ENCODE peak calls at places on chromosomes 12 and 14, in six cellular contexts. O is midbrain, M is fibroblast of the conjunctiva, P is foreskin melanocyte, D is osteoblast, A is skeletal muscle cell. U is an unnamed sample.

GRCh38 chr14:24378981-24379906 is 11.3 kb downstream of the NFATC4 start:
- DNase-seq in O (no peak), M (no peak), P (no peak), D (no peak), A (no peak), U (no peak)

GRCh38 chr12:113591480-113591971 is 119.9 kb upstream of the LHX5 start:
- DNase-seq in O (no peak), M (no peak), P (no peak), D (peak), A (no peak), U (no peak)

GRCh38 chr14:77872971-77873370 is 73.1 kb downstream of the ADCK1 start:
- DNase-seq in O (no peak), M (no peak), P (no peak), D (no peak), A (no peak), U (no peak)

GRCh38 chr14:36981832-36982528 is 190.4 kb downstream of the SLC25A21 start:
- DNase-seq in O (no peak), M (no peak), P (peak), D (no peak), A (no peak), U (no peak)

GRCh38 chr12:50537538-50537919 is 32.7 kb downstream of the DIP2B start:
- DNase-seq in O (no peak), M (no peak), P (no peak), D (peak), A (no peak), U (peak)

GRCh38 chr12:25698782-25699181 is 145.7 kb upstream of the LMNTD1 start:
- DNase-seq in O (no peak), M (no peak), P (no peak), D (no peak), A (no peak), U (no peak)

GRCh38 chr12:3233813-3234212 is 156.6 kb downstream of the TSPAN9 start:
- DNase-seq in O (no peak), M (no peak), P (no peak), D (peak), A (no peak), U (no peak)

GRCh38 chr12:107610030-107610859 is 75.4 kb upstream of the PWP1 start:
- DNase-seq in O (no peak), M (peak), P (peak), D (no peak), A (peak), U (peak)

GRCh38 chr12:119020377-119021360 is 39.3 kb downstream of the SRRM4 start:
- DNase-seq in O (no peak), M (no peak), P (no peak), D (no peak), A (no peak), U (peak)

GRCh38 chr14:61337893-61338292 is 16.5 kb downstream of the PRKCH start:
- DNase-seq in O (no peak), M (no peak), P (no peak), D (no peak), A (no peak), U (no peak)

GRCh38 chr12:46372852-46373302 is 304 bp upstream of the SLC38A2 start:
- DNase-seq in O (peak), M (no peak), P (no peak), D (no peak), A (no peak), U (no peak)

GRCh38 chr14:49860988-49861387 is 8.4 kb upstream of the NEMF start:
- DNase-seq in O (no peak), M (no peak), P (no peak), D (peak), A (no peak), U (no peak)

GRCh38 chr14:34629657-34630529 is at the start of gene SNX6:
- DNase-seq in O (peak), M (peak), P (peak), D (peak), A (peak), U (peak)

GRCh38 chr14:65850429-65851145 is 438.1 kb downstream of the FUT8 start:
- DNase-seq in O (no peak), M (no peak), P (no peak), D (no peak), A (no peak), U (no peak)

GRCh38 chr12:104604995-104605675 is 148.4 kb downstream of the CHST11 start:
- DNase-seq in O (no peak), M (no peak), P (no peak), D (no peak), A (no peak), U (peak)

GRCh38 chr14:66143387-66144112 is 342.6 kb upstream of the CCDC196 start:
- DNase-seq in O (no peak), M (no peak), P (no peak), D (no peak), A (no peak), U (no peak)

GRCh38 chr12:21502164-21502496 is 541 bp downstream of the GOLT1B start:
- DNase-seq in O (peak), M (no peak), P (no peak), D (peak), A (no peak), U (peak)

GRCh38 chr14:49505026-49505766 is 81.0 kb downstream of the RPS29 start:
- DNase-seq in O (no peak), M (no peak), P (no peak), D (peak), A (no peak), U (no peak)

GRCh38 chr12:25130741-25131188 is 64.2 kb downstream of the DNAI7 start:
- DNase-seq in O (peak), M (peak), P (peak), D (no peak), A (no peak), U (peak)

GRCh38 chr14:60302663-60303062 is 53.6 kb downstream of the PPM1A start:
- DNase-seq in O (no peak), M (no peak), P (no peak), D (no peak), A (no peak), U (no peak)

GRCh38 chr14:24892730-24893059 is 157.3 kb downstream of the STXBP6 start:
- DNase-seq in O (no peak), M (no peak), P (no peak), D (no peak), A (no peak), U (no peak)

GRCh38 chr12:24997496-24997895 is 48.6 kb upstream of the BCAT1 start:
- DNase-seq in O (no peak), M (no peak), P (no peak), D (no peak), A (no peak), U (no peak)

GRCh38 chr12:104498211-104498801 is 41.6 kb downstream of the CHST11 start:
- DNase-seq in O (no peak), M (no peak), P (peak), D (peak), A (peak), U (peak)

GRCh38 chr12:119241049-119241448 is 62.3 kb downstream of the HSPB8 start:
- DNase-seq in O (no peak), M (no peak), P (no peak), D (no peak), A (no peak), U (no peak)

U was measured in SK-MEL-5.